ENCODE peak calls at places on chromosomes 4 and X, in ten cellular contexts. W is prostate gland, J is uterus, L is GM13976, K is fibroblast of villous mesenchyme, U is nephron progenitor cell, V is MCF 10A, O is tibial nerve, M is BE2C, C is WTC11. E is an unnamed sample.

GRCh38 chr4:158033416-158033863 is 139.4 kb downstream of the GASK1B start:
- DNase-seq in C (no peak), O (no peak), V (peak), K (peak), M (no peak), J (no peak), W (no peak), L (no peak), U (no peak), E (no peak)

GRCh38 chr4:25883565-25883964 is 20.8 kb upstream of the SEL1L3 start:
- DNase-seq in J (no peak), L (no peak), C (no peak), W (no peak), U (no peak), M (no peak), V (no peak), O (no peak), K (no peak), E (no peak)

GRCh38 chr4:6538586-6538985 is 36.4 kb upstream of the MAN2B2 start:
- DNase-seq in C (no peak), W (no peak), U (no peak), K (no peak), M (peak), J (no peak), L (no peak), V (no peak), O (no peak), E (no peak)

GRCh38 chr4:113434247-113434587 is 327.3 kb downstream of the CAMK2D start:
- DNase-seq in C (no peak), O (no peak), J (no peak), U (no peak), M (no peak), L (no peak), K (peak), W (no peak), V (no peak), E (no peak)

GRCh38 chrX:37378830-37379229 is 29.7 kb downstream of the PRRG1 start:
- DNase-seq in C (no peak), M (no peak), L (no peak), J (no peak), V (no peak), W (no peak), U (no peak), O (no peak), K (no peak), E (no peak)

GRCh38 chr4:22987861-22988260 is 295.1 kb downstream of the GBA3 start:
- DNase-seq in C (no peak), O (no peak), U (no peak), K (peak), L (no peak), J (no peak), W (no peak), M (no peak), V (peak), E (no peak)

GRCh38 chr4:170388255-170388654 is 298.5 kb upstream of the AADAT start:
- DNase-seq in V (no peak), J (no peak), L (no peak), C (no peak), K (no peak), W (no peak), U (no peak), M (no peak), O (no peak), E (no peak)

GRCh38 chr4:8274772-8275241 is 5.3 kb downstream of the HTRA3 start:
- DNase-seq in L (no peak), M (peak), V (peak), U (peak), C (no peak), W (peak), J (peak), O (peak), K (peak), E (no peak)

GRCh38 chr4:164959896-164960295 is 17.6 kb downstream of the TRIM61 start:
- DNase-seq in J (no peak), W (no peak), M (no peak), V (peak), L (no peak), C (no peak), K (peak), O (no peak), U (no peak), E (no peak)

GRCh38 chr4:158297866-158298265 is 87.6 kb downstream of the TMEM144 start:
- DNase-seq in K (no peak), W (no peak), J (no peak), L (no peak), C (no peak), O (no peak), M (no peak), V (no peak), U (no peak), E (no peak)

GRCh38 chr4:74830928-74831327 is 36.6 kb upstream of the BTC start:
- DNase-seq in W (no peak), M (no peak), O (no peak), L (no peak), U (no peak), C (no peak), K (no peak), J (no peak), V (no peak), E (no peak)
- TF ChIP-seq CTCF in W (no peak), M (peak), O (no peak), L (no peak), U (peak), C (no peak), K (peak), J (no peak), V (no peak), E (no peak)

DNA sequence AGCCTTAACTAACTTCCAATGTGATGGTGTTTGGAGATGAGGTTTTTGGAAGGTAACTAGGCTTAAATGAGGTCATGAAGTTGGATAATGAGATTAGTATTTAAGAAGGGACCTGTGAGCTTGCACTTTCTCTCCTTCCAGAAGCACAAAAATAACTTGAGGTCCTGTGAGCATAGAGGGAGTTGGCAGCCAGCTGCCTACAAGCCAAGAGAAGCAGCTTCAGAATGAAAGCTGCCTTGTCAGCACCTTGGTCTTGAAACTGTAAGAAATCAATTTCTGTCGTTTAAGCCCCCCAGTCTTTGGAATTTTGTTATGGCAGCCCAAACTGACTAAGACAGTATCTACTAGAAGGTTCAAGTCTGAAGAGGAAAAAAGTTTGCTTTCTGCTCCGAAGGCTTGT is 280.2 kb upstream of the GALNTL6 start:
- DNase-seq in C (no peak), O (no peak), U (no peak), W (no peak), L (no peak), K (no peak), V (peak), M (no peak), J (no peak), E (no peak)
- TF ChIP-seq CTCF in C (no peak), O (no peak), U (no peak), W (no peak), L (no peak), K (no peak), V (no peak), M (no peak), J (no peak), E (no peak)

GRCh38 chr4:98508248-98508647 is 150.2 kb downstream of the TSPAN5 start:
- DNase-seq in O (no peak), K (no peak), J (no peak), W (no peak), U (no peak), L (no peak), M (no peak), C (no peak), V (no peak), E (no peak)

GRCh38 chr4:98505991-98506390 is 152.4 kb downstream of the TSPAN5 start:
- DNase-seq in K (no peak), L (no peak), W (no peak), M (no peak), O (no peak), U (no peak), V (no peak), J (no peak), C (no peak), E (no peak)

GRCh38 chr4:98507299-98507698 is 151.1 kb downstream of the TSPAN5 start:
- DNase-seq in M (no peak), W (no peak), C (no peak), O (no peak), L (no peak), U (no peak), J (no peak), K (no peak), V (no peak), E (no peak)

GRCh38 chr4:98508825-98509539 is 149.4 kb downstream of the TSPAN5 start:
- DNase-seq in W (no peak), U (no peak), J (no peak), M (no peak), L (no peak), C (no peak), O (no peak), V (no peak), K (no peak), E (no peak)

DNA sequence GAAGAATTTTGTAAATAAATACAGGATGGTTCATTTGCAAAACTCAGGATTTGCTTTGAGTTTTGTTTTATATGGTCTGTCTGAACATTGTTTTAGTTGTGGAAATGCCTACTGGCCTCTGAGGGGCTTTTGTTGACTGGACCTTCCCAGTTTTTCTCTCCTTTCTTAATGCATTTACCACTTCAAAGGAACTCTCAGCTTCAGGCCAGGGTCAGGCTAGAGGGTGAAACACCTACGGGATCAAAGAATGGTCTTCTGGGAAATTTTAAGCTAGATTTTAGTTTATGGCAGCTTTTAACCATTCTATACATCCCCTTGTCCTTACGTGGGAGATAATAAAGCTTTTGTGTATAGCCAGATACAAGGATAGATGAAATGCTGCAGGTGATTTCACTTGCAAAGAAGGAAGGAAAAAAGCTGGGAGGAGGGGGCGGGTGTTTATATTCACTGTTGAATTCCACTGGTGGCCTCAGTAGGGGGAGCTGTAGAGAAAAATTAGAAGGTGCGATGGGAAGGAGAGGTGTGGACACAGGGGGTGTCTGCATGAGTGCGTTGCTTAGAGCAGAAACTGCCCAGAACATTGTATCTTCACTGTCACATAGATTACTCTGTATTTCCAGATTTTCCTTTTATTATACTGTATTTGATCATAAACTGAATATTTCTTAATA is 151.8 kb downstream of the TSPAN5 start:
- DNase-seq in U (no peak), V (peak), J (no peak), M (no peak), O (no peak), K (no peak), C (peak), L (no peak), W (no peak), E (no peak)
- TF ChIP-seq CTCF in U (peak), V (no peak), J (no peak), M (peak), O (no peak), K (peak), C (peak), L (peak), W (no peak), E (no peak)

DNA sequence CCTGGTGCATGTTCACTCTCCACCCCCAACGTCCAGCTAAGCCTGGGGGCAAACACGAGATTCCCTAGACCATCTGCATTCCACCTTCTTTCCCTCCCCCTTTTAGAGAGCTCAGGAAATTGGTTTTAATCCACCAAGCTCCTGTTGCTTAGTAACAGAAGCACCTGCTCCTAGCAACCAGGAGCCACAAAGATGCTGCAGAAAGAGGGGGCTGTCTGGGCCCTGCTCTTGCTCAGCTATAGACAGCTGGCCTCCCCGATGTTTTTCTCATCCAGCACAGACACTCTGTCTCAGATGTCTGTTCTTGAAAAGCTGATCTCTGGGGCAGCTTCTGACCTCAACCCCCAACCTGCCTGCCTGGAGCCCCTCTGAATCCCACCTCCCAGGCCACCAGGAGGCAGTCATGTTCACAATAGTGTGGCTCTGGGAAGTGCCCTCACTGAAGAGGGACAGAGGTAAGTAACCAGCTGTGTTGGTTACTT is 71.5 kb downstream of the SLC16A2 start:
- DNase-seq in V (peak), K (no peak), L (no peak), O (no peak), U (peak), J (no peak), C (peak), M (peak), W (no peak), E (no peak)
- TF ChIP-seq CTCF in V (no peak), K (peak), L (no peak), O (no peak), U (no peak), J (no peak), C (peak), M (peak), W (no peak), E (no peak)

E was measured in omental fat pad.